ENCODE peak calls at places on chromosomes 2 and 18, in nine cellular contexts. U, S, Q, W, E, I, T, C and P are unnamed samples.

GRCh38 chr2:221606369-221606768 is 34.3 kb upstream of the EPHA4 start:
- DNase-seq in W (peak; percentile 31), C (peak; percentile 34), U (no peak), Q (no peak), S (no peak), E (no peak), T (no peak), I (no peak), P (no peak)

GRCh38 chr2:56250153-56250729 is 66.5 kb downstream of the CCDC85A start:
- DNase-seq in Q (no peak), S (no peak), E (no peak), W (no peak), U (no peak), C (no peak), I (no peak), T (no peak), P (no peak)

GRCh38 chr2:223614534-223614933 is 12.4 kb upstream of the SCG2 start:
- DNase-seq in T (no peak), I (no peak), S (no peak), Q (no peak), U (no peak), W (no peak), C (no peak), E (no peak), P (no peak)

GRCh38 chr2:189261431-189261841 is 81.9 kb upstream of the COL5A2 start:
- DNase-seq in T (no peak), Q (no peak), I (no peak), U (no peak), W (no peak), C (no peak), S (peak; percentile 77), E (no peak), P (no peak)

GRCh38 chr18:47996091-47996541 is 65.7 kb upstream of the SMAD2 start:
- DNase-seq in W (no peak), C (no peak), S (peak; percentile 13), I (no peak), E (peak; percentile 82), Q (no peak), U (no peak), T (no peak), P (no peak)

GRCh38 chr2:64807417-64807816 is 153.7 kb upstream of the SERTAD2 start:
- DNase-seq in E (no peak), I (peak; percentile 10), Q (peak; percentile 35), U (no peak), C (no peak), W (no peak), S (peak; percentile 99), T (no peak), P (no peak)

GRCh38 chr2:165406053-165406628 is 63.4 kb upstream of the CSRNP3 start:
- DNase-seq in W (no peak), U (no peak), I (no peak), T (no peak), S (peak; percentile 45), Q (no peak), E (no peak), C (peak; percentile 10), P (no peak)

GRCh38 chr2:16652296-16653082 is 13.1 kb downstream of the CYRIA start:
- DNase-seq in T (no peak), I (no peak), C (no peak), S (no peak), W (no peak), U (no peak), Q (no peak), E (no peak), P (no peak)

GRCh38 chr2:231393149-231394131 is 2.1 kb upstream of the B3GNT7 start:
- DNase-seq in I (no peak), T (no peak), S (no peak), E (no peak), U (peak; percentile 43), Q (peak; percentile 85), C (no peak), W (no peak), P (no peak)

GRCh38 chr2:187102381-187102780 is 253.4 kb upstream of the ZSWIM2 start:
- DNase-seq in E (no peak), C (no peak), T (no peak), U (no peak), I (no peak), W (no peak), S (no peak), Q (no peak), P (no peak)

GRCh38 chr2:156065912-156066311 is 266.6 kb downstream of the NR4A2 start:
- DNase-seq in S (peak; percentile 14), I (no peak), U (no peak), E (no peak), Q (no peak), W (no peak), T (no peak), C (no peak), P (no peak)

GRCh38 chr18:67586101-67586500 is 69.6 kb upstream of the DSEL start:
- DNase-seq in E (no peak), S (no peak), I (no peak), U (no peak), T (no peak), Q (no peak), W (no peak), C (no peak), P (no peak)

GRCh38 chr2:239878686-239879085 is 146.5 kb downstream of the NDUFA10 start:
- DNase-seq in E (no peak), W (no peak), Q (no peak), C (no peak), U (no peak), S (no peak), I (no peak), T (no peak), P (no peak)

GRCh38 chr18:21457179-21457535 is 143.3 kb downstream of the ESCO1 start:
- DNase-seq in Q (no peak), C (no peak), T (no peak), U (no peak), I (no peak), E (no peak), S (no peak), W (no peak), P (no peak)